ENCODE peak calls at places on chromosomes 6 and 20, in six cellular contexts. T is GM12878, F is SK-N-SH, W is K562, V is HCT116, O is HepG2. U is an unnamed sample.

GRCh38 chr6:37965964-37966676 is 146.6 kb downstream of the ZFAND3 start:
- DNase-seq in T (no peak), V (no peak), W (no peak), O (peak), F (no peak), U (peak)

GRCh38 chr20:36002855-36003254 is 34.5 kb downstream of the CNBD2 start:
- DNase-seq in T (no peak), W (no peak), V (no peak), O (no peak), F (no peak), U (no peak)

GRCh38 chr6:8530775-8531435 is 95.6 kb upstream of the SLC35B3 start:
- DNase-seq in O (no peak), T (no peak), V (no peak), F (peak), W (no peak), U (no peak)

GRCh38 chr6:95017922-95018321 is 559.4 kb upstream of the MANEA start:
- DNase-seq in O (no peak), V (no peak), F (no peak), T (no peak), W (no peak), U (no peak)

GRCh38 chr6:34018961-34019606 is 126.8 kb downstream of the GRM4 start:
- DNase-seq in V (no peak), T (no peak), O (no peak), F (no peak), W (no peak), U (no peak)

GRCh38 chr6:140192018-140192417 is 817.6 kb upstream of the CITED2 start:
- DNase-seq in W (no peak), T (no peak), F (no peak), O (no peak), V (no peak), U (no peak)

GRCh38 chr20:19026121-19026878 is 186.1 kb upstream of the SLC24A3 start:
- DNase-seq in W (no peak), T (peak), V (no peak), O (no peak), F (no peak), U (no peak)

GRCh38 chr6:14280766-14281293 is 163.3 kb downstream of the CD83 start:
- DNase-seq in T (no peak), O (no peak), F (no peak), W (peak), V (no peak), U (no peak)

GRCh38 chr20:44104807-44105517 is 82.0 kb downstream of the JPH2 start:
- DNase-seq in T (no peak), V (no peak), F (peak), O (no peak), W (no peak), U (no peak)

GRCh38 chr20:58706975-58707681 is 14.5 kb downstream of the NPEPL1 start:
- DNase-seq in W (no peak), F (peak), T (no peak), O (no peak), V (no peak), U (no peak)

GRCh38 chr6:41059569-41059968 is 6.6 kb downstream of the APOBEC2 start:
- DNase-seq in W (no peak), F (no peak), O (no peak), T (no peak), V (no peak), U (no peak)

GRCh38 chr20:53352727-53353440 is 240.8 kb downstream of the ZNF217 start:
- DNase-seq in W (no peak), O (no peak), T (no peak), F (no peak), V (no peak), U (no peak)

GRCh38 chr20:41664584-41664983 is 46.4 kb upstream of the CHD6 start:
- DNase-seq in V (peak), F (peak), W (peak), O (peak), T (peak), U (no peak)

DNA sequence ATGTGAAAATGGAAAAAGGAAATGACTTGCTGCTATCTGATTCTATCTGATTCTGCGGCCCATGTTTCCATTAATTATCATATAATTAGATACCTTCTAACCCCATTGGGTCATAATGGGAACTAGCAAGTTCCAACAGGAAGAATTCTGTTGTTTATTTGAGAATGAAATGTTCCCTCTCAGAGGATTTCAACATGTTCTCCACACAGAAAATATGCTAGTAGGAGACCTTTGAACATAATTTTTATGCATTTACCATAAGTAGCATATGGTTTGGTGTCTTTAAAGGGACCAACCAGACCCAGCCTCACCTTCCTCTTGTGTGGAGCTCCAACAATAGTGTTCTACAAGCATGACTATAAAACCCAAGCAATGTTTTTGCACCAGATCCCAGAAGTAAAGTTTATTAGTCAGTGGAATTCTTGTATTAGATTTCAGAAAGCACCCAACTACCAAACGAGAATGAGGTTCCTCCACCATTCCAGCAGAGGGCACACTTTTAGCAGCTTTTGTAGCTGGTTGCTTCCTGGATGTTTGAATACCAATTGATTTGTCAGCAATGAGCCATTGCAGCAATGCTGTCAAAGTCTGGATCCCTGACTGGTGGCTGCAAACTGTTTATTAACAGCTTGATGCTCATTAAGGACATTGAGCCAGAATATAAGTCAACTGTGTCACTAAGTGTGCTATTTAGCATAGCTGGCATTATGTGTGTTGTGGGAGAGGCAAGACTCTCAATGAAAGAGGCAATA is 143.6 kb upstream of the GJE1 start:
- DNase-seq in T (no peak), O (peak), W (peak), V (peak), F (peak), U (peak)
- TF ChIP-seq CTCF in T (peak), O (peak), W (peak), V (peak), F (peak), U (peak)

GRCh38 chr6:135941275-135941674 is 89.8 kb downstream of the PDE7B start:
- DNase-seq in W (no peak), V (no peak), T (no peak), O (no peak), F (no peak), U (no peak)

GRCh38 chr6:135938588-135939215 is 87.2 kb downstream of the PDE7B start:
- DNase-seq in W (peak), T (no peak), O (peak), F (peak), V (no peak), U (no peak)

GRCh38 chr6:135940783-135941182 is 89.3 kb downstream of the PDE7B start:
- DNase-seq in O (no peak), V (no peak), W (no peak), T (no peak), F (no peak), U (no peak)

GRCh38 chr6:135937126-135937525 is 85.6 kb downstream of the PDE7B start:
- DNase-seq in V (no peak), T (no peak), W (no peak), F (no peak), O (no peak), U (no peak)

GRCh38 chr6:135939216-135939610 is 87.7 kb downstream of the PDE7B start:
- DNase-seq in W (no peak), O (no peak), T (no peak), F (no peak), V (no peak), U (no peak)
- H3K4me3 ChIP-seq in W (no peak), O (no peak), T (no peak), F (no peak), V (no peak), U (no peak)

DNA sequence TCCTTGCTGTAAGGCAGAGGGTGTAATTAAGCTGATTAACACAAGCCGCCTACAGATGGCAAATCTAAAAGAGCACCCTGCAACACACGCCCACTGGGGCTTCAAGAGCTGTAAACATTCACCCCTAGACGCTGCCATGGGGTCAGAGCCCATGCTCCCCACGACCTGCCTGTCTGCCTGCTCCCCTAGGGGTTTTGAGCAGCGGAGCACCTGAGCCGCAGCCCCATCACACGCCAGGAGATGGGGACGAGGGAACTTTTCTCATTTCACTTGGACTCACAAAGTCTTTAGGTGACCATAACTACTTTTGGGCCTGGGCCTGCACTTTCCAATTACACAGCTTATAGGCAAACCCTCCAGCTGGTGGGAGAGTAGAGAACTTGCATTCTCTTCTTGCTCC is 99.0 kb upstream of the SOX4 start:
- DNase-seq in W (no peak), O (no peak), T (no peak), V (no peak), F (no peak), U (no peak)
- TF ChIP-seq SIN3A in W (no peak), O (no peak), T (no peak), V (no peak), F (no peak), U (no peak)

DNA sequence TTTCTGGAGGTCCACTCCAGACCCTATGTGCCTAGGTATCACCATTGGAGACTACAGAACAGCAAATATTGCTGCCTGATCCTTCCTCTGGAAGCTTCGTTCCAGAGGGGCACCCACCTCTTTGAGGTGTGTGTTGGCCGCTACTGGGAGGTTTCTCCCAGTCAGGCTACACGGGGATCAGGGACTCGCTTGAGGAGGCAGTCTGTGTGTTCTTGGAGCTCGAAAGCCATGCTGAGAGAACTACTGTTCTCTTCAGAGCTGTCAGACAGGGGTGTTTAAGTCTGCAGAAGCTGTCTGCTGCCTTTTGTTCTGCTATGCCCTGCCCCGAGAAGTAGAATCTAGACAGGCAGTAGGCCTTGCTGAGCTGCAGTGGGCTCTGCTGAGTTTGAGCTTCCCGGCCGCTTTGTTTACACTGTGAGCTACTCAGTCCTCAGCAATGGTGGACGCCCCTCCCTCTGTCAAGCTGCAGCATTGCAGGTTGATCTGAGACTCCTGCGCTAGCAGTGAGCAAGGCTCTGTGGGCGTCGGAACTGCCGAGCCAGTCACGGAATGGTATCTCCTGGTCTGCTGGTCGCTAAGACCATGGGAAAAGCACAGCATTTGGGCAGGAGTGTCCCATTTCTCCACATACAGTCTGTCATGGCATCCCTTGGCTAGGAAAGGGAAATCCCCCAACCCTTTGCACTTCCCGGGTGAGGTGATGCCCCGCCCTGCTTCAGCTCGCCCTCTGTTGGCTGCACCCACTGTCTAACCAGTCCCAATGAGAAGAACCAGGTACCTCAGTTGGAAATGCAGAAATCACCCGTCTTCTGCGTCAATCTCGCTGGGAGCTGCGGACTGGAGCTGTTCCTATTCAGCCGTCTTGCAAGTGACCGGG is 32.5 kb upstream of the ASCC3 start:
- DNase-seq in T (no peak), O (peak), V (no peak), F (no peak), W (no peak), U (no peak)
- TF ChIP-seq CTCF in T (no peak), O (peak), V (no peak), F (no peak), W (no peak), U (no peak)